ENCODE peak calls at places on chromosomes 3 and 15, in seven cellular contexts. L is left lung, V is GM12865, U is heart left ventricle, S is heart right ventricle, A is lower leg skin, I is ovary. B is an unnamed sample.

GRCh38 chr3:97917813-97918536 is 54.3 kb downstream of the RIOX2 start:
- DNase-seq in L (no peak), V (no peak), U (no peak), S (no peak), A (no peak), I (no peak), B (no peak)

GRCh38 chr3:153138267-153139210 is 23.5 kb upstream of the RAP2B start:
- DNase-seq in L (no peak), V (peak; percentile 86), U (peak; percentile 33), S (no peak), A (peak; percentile 82), I (no peak), B (peak; percentile 89)

GRCh38 chr15:29870495-29871151 is 48.4 kb upstream of the TJP1 start:
- DNase-seq in L (no peak), V (no peak), U (peak; percentile 52), S (peak; percentile 61), A (no peak), I (peak; percentile 72), B (no peak)

GRCh38 chr3:122794779-122795673 is at the start of gene SLC49A4:
- DNase-seq in L (peak; percentile 96), V (peak; percentile 84), U (peak; percentile 80), S (peak; percentile 80), A (peak; percentile 54), I (peak; percentile 68), B (no peak)

GRCh38 chr3:178436773-178437172 is 99.5 kb upstream of the KCNMB2 start:
- DNase-seq in L (no peak), V (peak; percentile 63), U (no peak), S (no peak), A (peak; percentile 19), I (no peak), B (peak; percentile 52)

GRCh38 chr3:138367912-138368311 is 19.5 kb downstream of the MRAS start:
- DNase-seq in L (peak; percentile 86), V (no peak), U (peak; percentile 66), S (peak; percentile 52), A (no peak), I (peak; percentile 47), B (no peak)

GRCh38 chr3:8662594-8662993 is 18.0 kb upstream of the SSUH2 start:
- DNase-seq in L (no peak), V (no peak), U (no peak), S (no peak), A (no peak), I (no peak), B (no peak)

GRCh38 chr3:126270145-126270811 is 86.9 kb downstream of the KLF15 start:
- DNase-seq in L (peak; percentile 83), V (no peak), U (peak; percentile 63), S (peak; percentile 79), A (no peak), I (peak; percentile 78), B (no peak)

GRCh38 chr3:188046561-188047213 is 107.3 kb upstream of the LPP start:
- DNase-seq in L (no peak), V (no peak), U (no peak), S (no peak), A (no peak), I (no peak), B (no peak)

GRCh38 chr3:107958151-107958550 is 132.7 kb downstream of the CD47 start:
- DNase-seq in L (no peak), V (no peak), U (no peak), S (no peak), A (no peak), I (no peak), B (no peak)

GRCh38 chr3:107954845-107955244 is 136.0 kb downstream of the CD47 start:
- DNase-seq in L (no peak), V (peak; percentile 16), U (no peak), S (no peak), A (no peak), I (no peak), B (no peak)

GRCh38 chr3:107956991-107957467 is 133.8 kb downstream of the CD47 start:
- DNase-seq in L (no peak), V (no peak), U (peak; percentile 77), S (peak; percentile 69), A (peak; percentile 80), I (peak; percentile 84), B (peak; percentile 92)

GRCh38 chr3:107959767-107960166 is 131.1 kb downstream of the CD47 start:
- DNase-seq in L (no peak), V (no peak), U (no peak), S (no peak), A (no peak), I (no peak), B (no peak)

DNA sequence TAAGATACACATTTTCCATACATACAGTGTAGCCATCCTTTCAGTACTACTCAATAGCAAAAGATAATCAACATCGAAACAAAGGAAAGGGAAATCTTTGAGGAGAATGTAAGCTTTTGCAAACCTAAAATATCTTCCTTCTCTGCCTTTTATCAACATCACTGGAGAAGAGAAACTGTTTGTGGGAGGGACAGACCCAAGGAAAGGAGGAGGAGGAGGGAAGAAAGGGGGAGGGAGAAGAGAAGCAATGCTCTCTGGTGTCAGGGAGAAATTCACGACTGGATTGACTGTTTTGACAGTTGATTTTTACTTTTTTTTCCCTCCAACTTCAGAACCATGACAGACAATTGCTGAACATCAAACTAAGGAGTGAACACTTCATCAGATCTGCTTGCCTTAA is 133.3 kb downstream of the CD47 start:
- DNase-seq in L (no peak), V (no peak), U (no peak), S (no peak), A (no peak), I (no peak), B (no peak)
- H3K4me3 ChIP-seq in L (no peak overlapping the region), V (no peak overlapping the region), U (no peak overlapping the region), S (peak overlapping the region; percentile 26), A (no peak overlapping the region), I (peak overlapping the region; percentile 27), B (peak overlapping the region; percentile 9)

GRCh38 chr3:183449791-183450190 is 21.4 kb upstream of the MCF2L2 start:
- DNase-seq in L (no peak), V (no peak), U (no peak), S (no peak), A (no peak), I (no peak), B (no peak)
- H3K4me3 ChIP-seq in L (no peak overlapping the region), V (no peak overlapping the region), U (no peak overlapping the region), S (peak overlapping the region; percentile 84), A (no peak overlapping the region), I (no peak overlapping the region), B (no peak overlapping the region)

GRCh38 chr3:21390856-21391255 is 360.2 kb downstream of the ZNF385D start:
- DNase-seq in L (no peak), V (no peak), U (no peak), S (no peak), A (no peak), I (no peak), B (peak; percentile 41)

GRCh38 chr3:21390136-21390535 is 360.9 kb downstream of the ZNF385D start:
- DNase-seq in L (no peak), V (no peak), U (no peak), S (no peak), A (no peak), I (no peak), B (peak; percentile 94)

GRCh38 chr3:21393684-21394307 is 357.2 kb downstream of the ZNF385D start:
- DNase-seq in L (peak; percentile 36), V (no peak), U (no peak), S (no peak), A (no peak), I (no peak), B (no peak)

GRCh38 chr3:21398461-21398860 is 352.5 kb downstream of the ZNF385D start:
- DNase-seq in L (no peak), V (no peak), U (no peak), S (no peak), A (no peak), I (no peak), B (no peak)

DNA sequence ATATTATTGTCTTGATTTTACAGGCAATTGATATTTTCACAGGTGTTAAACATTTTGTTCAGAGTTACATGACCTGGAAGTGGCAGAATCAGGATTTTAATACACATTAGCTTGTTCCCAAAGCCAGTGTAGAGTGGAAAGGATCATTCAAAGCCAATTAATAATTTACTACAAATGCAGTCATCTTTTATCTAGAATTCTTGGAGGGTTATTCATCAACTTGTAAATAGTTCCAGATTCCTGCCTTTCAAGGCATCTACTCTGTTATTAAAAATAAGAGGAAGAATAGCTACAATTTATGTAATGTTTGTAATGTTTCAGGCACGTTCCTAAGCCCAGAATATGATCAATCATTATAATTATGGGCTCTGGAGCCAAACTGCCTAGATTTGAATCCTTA is 358.5 kb downstream of the ZNF385D start:
- DNase-seq in L (no peak), V (no peak), U (no peak), S (no peak), A (no peak), I (no peak), B (no peak)
- H3K4me3 ChIP-seq in L (no peak overlapping the region), V (no peak overlapping the region), U (no peak overlapping the region), S (no peak overlapping the region), A (no peak overlapping the region), I (no peak overlapping the region), B (no peak overlapping the region)

GRCh38 chr3:156483426-156483825 is 71.5 kb downstream of the SSR3 start:
- DNase-seq in L (no peak), V (peak; percentile 88), U (no peak), S (no peak), A (no peak), I (no peak), B (peak; percentile 52)

GRCh38 chr3:156480949-156481348 is 74.0 kb downstream of the SSR3 start:
- DNase-seq in L (no peak), V (no peak), U (no peak), S (no peak), A (no peak), I (no peak), B (no peak)

GRCh38 chr3:156483002-156483401 is 71.9 kb downstream of the SSR3 start:
- DNase-seq in L (no peak), V (no peak), U (no peak), S (no peak), A (no peak), I (no peak), B (no peak)

GRCh38 chr3:156488771-156489170 is 66.1 kb downstream of the SSR3 start:
- DNase-seq in L (no peak), V (no peak), U (no peak), S (no peak), A (no peak), I (no peak), B (no peak)

DNA sequence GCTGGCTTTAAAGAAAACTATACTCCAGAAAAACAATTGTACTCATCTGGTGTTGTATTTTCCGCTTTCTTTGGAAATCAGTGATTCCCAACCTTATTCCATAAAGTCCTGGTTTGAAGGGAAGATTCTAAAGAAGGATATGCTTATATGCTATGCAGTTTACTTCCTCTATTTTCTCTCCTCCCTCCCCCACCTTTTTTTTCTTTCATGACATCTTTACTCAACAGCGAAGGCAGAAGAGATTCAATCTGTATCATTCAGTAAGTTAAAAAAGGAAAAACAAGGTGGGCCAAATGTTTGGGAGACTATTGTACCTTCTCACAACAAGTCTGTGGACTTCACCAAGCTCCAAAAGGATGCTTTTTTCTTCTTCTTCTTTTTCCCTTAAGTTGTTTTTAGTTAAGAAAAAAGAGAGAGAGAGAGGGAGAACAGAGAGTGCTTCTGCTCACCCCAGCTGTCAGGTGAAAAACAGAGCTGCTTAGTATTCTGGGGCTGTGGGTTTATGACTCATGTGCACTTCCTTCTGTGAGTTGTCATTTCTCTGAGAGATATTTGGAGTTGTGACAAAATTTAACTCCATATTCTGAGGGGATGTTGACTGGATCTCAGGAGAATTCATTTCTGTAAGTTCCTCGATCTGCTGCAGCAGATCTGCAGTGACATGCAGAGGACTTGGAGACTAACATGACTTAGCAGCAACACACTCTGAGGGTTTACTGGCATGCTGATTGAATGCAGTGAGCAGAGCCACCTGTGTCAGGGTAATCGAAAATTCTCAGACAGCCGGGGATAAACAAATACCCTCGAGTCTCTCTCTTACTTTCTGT is 70.7 kb downstream of the SSR3 start:
- DNase-seq in L (no peak), V (peak; percentile 86), U (no peak), S (no peak), A (no peak), I (peak; percentile 22), B (no peak)
- H3K4me3 ChIP-seq in L (no peak overlapping the region), V (peak overlapping the region; percentile 54), U (no peak overlapping the region), S (no peak overlapping the region), A (no peak overlapping the region), I (no peak overlapping the region), B (no peak overlapping the region)